ENCODE peak calls at places on chromosome 21, in eight cellular contexts. A, I, O, R, T, X, K and N are unnamed samples.

GRCh38 chr21:45579383-45580180 is 37.3 kb upstream of the SLC19A1 start:
- DNase-seq in A (no peak), I (no peak), O (no peak), R (no peak), T (no peak), X (no peak), K (no peak), N (no peak)

GRCh38 chr21:35249636-35250035 is 200.5 kb upstream of the RUNX1 start:
- DNase-seq in A (peak; percentile 24), I (no peak), O (no peak), R (no peak), T (no peak), X (no peak), K (no peak), N (no peak)

GRCh38 chr21:27693376-27693775 is 726.5 kb upstream of the ADAMTS5 start:
- DNase-seq in A (no peak), I (no peak), O (no peak), R (no peak), T (no peak), X (no peak), K (no peak), N (peak; percentile 87)

GRCh38 chr21:33492571-33492970 is 1.1 kb upstream of the DNAJC28 start:
- DNase-seq in A (no peak), I (no peak), O (no peak), R (no peak), T (no peak), X (no peak), K (no peak), N (peak; percentile 41)

GRCh38 chr21:39238275-39238674 is 55.0 kb upstream of the PSMG1 start:
- DNase-seq in A (no peak), I (no peak), O (no peak), R (no peak), T (no peak), X (no peak), K (no peak), N (peak; percentile 3)

GRCh38 chr21:36704281-36704957 is 5.5 kb downstream of the SIM2 start:
- DNase-seq in A (no peak), I (no peak), O (no peak), R (no peak), T (no peak), X (no peak), K (peak; percentile 61), N (no peak)

GRCh38 chr21:37093977-37094376 is 20.9 kb downstream of the TTC3 start:
- DNase-seq in A (no peak), I (no peak), O (no peak), R (no peak), T (no peak), X (no peak), K (no peak), N (no peak)

GRCh38 chr21:20618878-20619277 is 379.3 kb upstream of the NCAM2 start:
- DNase-seq in A (no peak), I (no peak), O (no peak), R (no peak), T (no peak), X (no peak), K (no peak), N (no peak)

GRCh38 chr21:26471116-26471505 is 102.0 kb downstream of the CYYR1 start:
- DNase-seq in A (no peak), I (no peak), O (no peak), R (no peak), T (no peak), X (no peak), K (no peak), N (no peak)

GRCh38 chr21:34989337-34990151 is 59.6 kb downstream of the RUNX1 start:
- DNase-seq in A (no peak), I (peak; percentile 54), O (peak; percentile 74), R (no peak), T (no peak), X (no peak), K (no peak), N (peak; percentile 65)

GRCh38 chr21:45168522-45168921 is 94.1 kb downstream of the ADARB1 start:
- DNase-seq in A (no peak), I (no peak), O (no peak), R (no peak), T (no peak), X (no peak), K (no peak), N (no peak)

GRCh38 chr21:16534408-16535099 is 804.8 kb downstream of the USP25 start:
- DNase-seq in A (peak; percentile 44), I (no peak), O (no peak), R (no peak), T (no peak), X (no peak), K (no peak), N (peak; percentile 76)

GRCh38 chr21:44952116-44952928 is 12.5 kb downstream of the SLX9 start:
- DNase-seq in A (no peak), I (no peak), O (no peak), R (no peak), T (no peak), X (no peak), K (peak; percentile 14), N (no peak)

GRCh38 chr21:17679002-17679600 is 66.4 kb upstream of the BTG3 start:
- DNase-seq in A (peak; percentile 83), I (no peak), O (no peak), R (no peak), T (peak; percentile 8), X (peak; percentile 10), K (no peak), N (peak; percentile 79)

GRCh38 chr21:46597031-46597430 is 7.9 kb downstream of the S100B start:
- DNase-seq in A (no peak), I (no peak), O (no peak), R (no peak), T (no peak), X (no peak), K (no peak), N (no peak)

GRCh38 chr21:45102391-45102932 is 28.1 kb downstream of the ADARB1 start:
- DNase-seq in A (no peak), I (no peak), O (no peak), R (no peak), T (no peak), X (no peak), K (no peak), N (peak; percentile 80)

GRCh38 chr21:31370893-31371652 is 27.0 kb upstream of the TIAM1 start:
- DNase-seq in A (no peak), I (no peak), O (no peak), R (no peak), T (no peak), X (no peak), K (no peak), N (peak; percentile 63)

GRCh38 chr21:42684109-42684916 is 30.9 kb downstream of the PDE9A start:
- DNase-seq in A (no peak), I (peak; percentile 47), O (peak; percentile 58), R (no peak), T (no peak), X (no peak), K (no peak), N (peak; percentile 38)

GRCh38 chr21:44455524-44456206 is 355 bp downstream of the LRRC3 start:
- DNase-seq in A (peak; percentile 68), I (peak; percentile 30), O (peak; percentile 49), R (no peak), T (no peak), X (no peak), K (peak; percentile 78), N (peak; percentile 48)

GRCh38 chr21:45768011-45768740 is 124.7 kb downstream of the PCBP3 start:
- DNase-seq in A (no peak), I (peak; percentile 49), O (peak; percentile 38), R (peak; percentile 12), T (no peak), X (no peak), K (no peak), N (peak; percentile 45)

GRCh38 chr21:30831194-30831765 is 1.7 kb upstream of the KRTAP7-1 start:
- DNase-seq in A (peak; percentile 8), I (peak; percentile 19), O (peak; percentile 35), R (no peak), T (peak; percentile 6), X (no peak), K (no peak), N (peak; percentile 0)